ENCODE peak calls at places on chromosomes 4 and X, in nine cellular contexts. Y is right atrium auricular region, S is choroid plexus epithelial cell, N is psoas muscle, W is breast epithelium, I is vagina, E is transverse colon, M is PC-9, T is bronchial epithelial cell. K is an unnamed sample.

GRCh38 chrX:72002886-72003285 is 92.2 kb downstream of the NHSL2 start:
- DNase-seq in M (no peak), T (no peak), Y (no peak), I (peak), S (no peak), E (no peak), N (no peak), W (no peak), K (no peak)

GRCh38 chr4:61070269-61070668 is 129.9 kb upstream of the ADGRL3 start:
- DNase-seq in E (no peak), W (no peak), Y (no peak), S (no peak), T (peak), I (no peak), N (no peak), M (no peak), K (no peak)

GRCh38 chrX:102113367-102113766 is 12.1 kb upstream of the TCEAL2 start:
- DNase-seq in I (no peak), E (no peak), Y (no peak), M (no peak), T (no peak), S (no peak), W (no peak), N (no peak), K (no peak)

GRCh38 chr4:158285429-158286216 is 75.3 kb downstream of the TMEM144 start:
- DNase-seq in T (peak), I (no peak), M (no peak), S (no peak), E (no peak), N (no peak), Y (no peak), W (no peak), K (no peak)

GRCh38 chrX:108437354-108437753 is 868 bp downstream of the COL4A6 start:
- DNase-seq in M (no peak), T (no peak), N (no peak), Y (no peak), S (no peak), W (no peak), E (no peak), I (no peak), K (no peak)

GRCh38 chrX:30939928-30940327 is 50.9 kb upstream of the TAB3 start:
- DNase-seq in W (no peak), S (no peak), N (no peak), Y (no peak), E (peak), T (peak), M (no peak), I (no peak), K (no peak)

GRCh38 chr4:41360911-41361830 is 104.4 kb downstream of the UCHL1 start:
- DNase-seq in I (no peak), S (peak), T (peak), N (peak), W (no peak), M (peak), Y (peak), E (peak), K (no peak)

GRCh38 chr4:44438687-44439086 is 9.9 kb downstream of the KCTD8 start:
- DNase-seq in M (no peak), I (no peak), W (no peak), Y (no peak), T (no peak), E (no peak), N (no peak), S (no peak), K (no peak)

GRCh38 chrX:14347523-14347922 is 181.8 kb upstream of the GLRA2 start:
- DNase-seq in Y (no peak), W (no peak), I (no peak), E (no peak), M (no peak), S (no peak), T (no peak), N (no peak), K (no peak)

GRCh38 chr4:149203256-149204001 is 612.2 kb downstream of the IQCM start:
- DNase-seq in N (no peak), W (no peak), I (no peak), S (peak), T (peak), Y (no peak), M (no peak), E (no peak), K (peak)

GRCh38 chrX:111467896-111468295 is 43.5 kb upstream of the SERTM2 start:
- DNase-seq in Y (no peak), M (no peak), E (no peak), N (peak), I (no peak), T (no peak), W (no peak), S (no peak), K (no peak)

GRCh38 chr4:3355266-3355748 is 62.5 kb downstream of the RGS12 start:
- DNase-seq in T (no peak), S (no peak), I (no peak), N (no peak), E (no peak), M (no peak), Y (peak), W (peak), K (no peak)

GRCh38 chrX:20829665-20830481 is 544.3 kb upstream of the CNKSR2 start:
- DNase-seq in E (no peak), T (peak), W (no peak), I (no peak), Y (no peak), N (no peak), S (peak), M (no peak), K (no peak)

GRCh38 chr4:41216294-41217019 is 2.1 kb upstream of the APBB2 start:
- DNase-seq in E (peak), N (peak), I (no peak), T (peak), M (peak), Y (no peak), S (peak), W (peak), K (peak)

GRCh38 chr4:878796-879729 is 53.1 kb downstream of the GAK start:
- DNase-seq in I (no peak), T (no peak), M (no peak), E (no peak), W (no peak), Y (no peak), S (no peak), N (no peak), K (no peak)

GRCh38 chrX:20519077-20519617 is 252.4 kb upstream of the RPS6KA3 start:
- DNase-seq in S (no peak), E (no peak), Y (no peak), T (peak), I (no peak), W (no peak), M (no peak), N (no peak), K (no peak)

GRCh38 chr4:154591890-154592289 is 1.3 kb upstream of the FGA start:
- DNase-seq in N (no peak), M (no peak), E (no peak), Y (no peak), W (no peak), I (no peak), T (no peak), S (no peak), K (no peak)

GRCh38 chrX:119870626-119871131 is 854 bp downstream of the RNF113A start:
- DNase-seq in N (no peak), S (no peak), E (peak), M (peak), Y (no peak), W (no peak), T (no peak), I (no peak), K (peak)

GRCh38 chrX:132393992-132394391 is 94.8 kb downstream of the MBNL3 start:
- DNase-seq in Y (no peak), T (no peak), I (no peak), M (no peak), N (no peak), W (no peak), E (no peak), S (no peak), K (no peak)

DNA sequence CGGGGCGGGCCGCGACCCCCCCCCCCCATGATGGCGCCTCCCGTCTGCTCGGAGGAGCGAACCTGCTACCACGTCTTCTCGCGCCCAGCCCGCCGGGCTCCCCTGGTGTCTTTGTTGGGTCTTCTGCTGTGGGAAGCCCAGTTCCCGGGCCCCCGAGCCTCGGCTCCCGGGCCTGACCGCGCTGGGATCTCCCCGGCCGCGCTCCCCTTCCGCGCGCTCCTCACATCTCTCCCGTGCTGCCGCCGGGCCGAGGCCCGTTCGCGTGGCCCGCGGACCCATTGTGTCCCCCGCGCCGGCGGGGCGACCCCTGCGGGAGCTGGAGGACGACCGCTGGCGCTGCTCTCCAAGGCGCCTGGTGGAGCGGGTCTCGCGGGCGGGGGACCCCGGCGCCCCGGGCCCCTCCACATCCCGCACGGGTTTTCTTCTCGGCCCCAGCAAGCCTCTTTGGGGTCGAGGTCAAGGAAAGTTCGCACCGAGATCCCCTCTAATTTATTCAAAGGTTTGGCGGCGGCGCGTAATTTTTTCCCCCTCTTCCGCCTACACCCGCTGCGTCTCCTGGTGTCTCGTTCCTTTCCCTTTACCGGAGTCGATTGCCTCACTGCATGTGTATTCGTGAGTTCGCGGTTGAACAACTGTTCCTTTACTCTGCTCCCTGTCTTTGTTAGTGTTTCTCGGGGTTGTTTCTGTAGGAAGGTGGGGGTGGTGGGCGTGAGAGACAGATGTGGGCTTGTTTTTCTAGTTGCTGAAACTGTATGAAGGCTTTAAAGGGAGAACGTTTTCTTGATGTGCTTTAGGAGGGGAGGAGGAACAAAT is 762 bp downstream of the SMAD1 start:
- DNase-seq in N (peak), W (peak), I (no peak), T (peak), Y (peak), M (peak), S (peak), E (peak), K (peak)
- TF ChIP-seq CTCF in N (no peak), W (no peak), I (no peak), T (no peak), Y (no peak), M (no peak), S (no peak), E (no peak), K (no peak)

GRCh38 chr4:88297725-88298453 is 13.5 kb upstream of the PPM1K start:
- DNase-seq in M (no peak), N (no peak), Y (no peak), I (no peak), E (no peak), T (no peak), W (no peak), S (no peak), K (no peak)

GRCh38 chr4:88296413-88297052 is 12.2 kb upstream of the PPM1K start:
- DNase-seq in M (no peak), S (no peak), Y (no peak), T (no peak), I (no peak), N (no peak), W (no peak), E (no peak), K (no peak)

GRCh38 chr4:88295656-88296055 is 11.3 kb upstream of the PPM1K start:
- DNase-seq in W (no peak), S (no peak), T (no peak), Y (no peak), M (no peak), E (no peak), N (no peak), I (no peak), K (no peak)

GRCh38 chr4:88297131-88297530 is 12.8 kb upstream of the PPM1K start:
- DNase-seq in W (no peak), S (no peak), E (no peak), I (no peak), T (no peak), N (no peak), Y (no peak), M (no peak), K (no peak)
- TF ChIP-seq CTCF in W (no peak), S (no peak), E (no peak), I (no peak), T (no peak), N (no peak), Y (no peak), M (no peak), K (no peak)

GRCh38 chrX:148577711-148578110 is 77.3 kb downstream of the AFF2 start:
- DNase-seq in W (no peak), T (no peak), E (no peak), I (no peak), S (no peak), N (no peak), M (no peak), Y (no peak), K (no peak)

GRCh38 chrX:148568763-148569162 is 68.3 kb downstream of the AFF2 start:
- DNase-seq in I (no peak), Y (no peak), E (no peak), M (no peak), N (no peak), T (no peak), S (no peak), W (no peak), K (no peak)

GRCh38 chrX:148572332-148572731 is 71.9 kb downstream of the AFF2 start:
- DNase-seq in N (no peak), S (no peak), Y (no peak), W (no peak), T (peak), E (no peak), I (no peak), M (no peak), K (no peak)

GRCh38 chrX:148574247-148574973 is 74.0 kb downstream of the AFF2 start:
- DNase-seq in S (no peak), Y (no peak), E (no peak), T (peak), N (no peak), I (no peak), W (no peak), M (no peak), K (no peak)

GRCh38 chrX:148573119-148573518 is 72.7 kb downstream of the AFF2 start:
- DNase-seq in S (no peak), M (no peak), T (no peak), N (no peak), I (no peak), W (no peak), E (no peak), Y (no peak), K (no peak)
- TF ChIP-seq CTCF in S (no peak), M (no peak), T (no peak), N (no peak), I (no peak), W (no peak), E (no peak), Y (no peak), K (no peak)

GRCh38 chrX:10506781-10507180 is 113.6 kb downstream of the MID1 start:
- DNase-seq in E (no peak), N (no peak), I (no peak), M (no peak), W (no peak), T (no peak), S (no peak), Y (no peak), K (no peak)

GRCh38 chrX:10505726-10506125 is 114.7 kb downstream of the MID1 start:
- DNase-seq in M (no peak), S (no peak), T (no peak), W (no peak), I (no peak), Y (no peak), N (no peak), E (no peak), K (no peak)

GRCh38 chrX:10501606-10502005 is 118.8 kb downstream of the MID1 start:
- DNase-seq in S (no peak), W (no peak), E (no peak), T (no peak), Y (no peak), I (no peak), M (no peak), N (no peak), K (no peak)

GRCh38 chrX:10507181-10507580 is 113.2 kb downstream of the MID1 start:
- DNase-seq in Y (no peak), T (no peak), I (no peak), M (no peak), E (no peak), S (peak), W (peak), N (no peak), K (no peak)

GRCh38 chrX:10502961-10503360 is 117.4 kb downstream of the MID1 start:
- DNase-seq in M (no peak), N (no peak), E (no peak), T (no peak), Y (no peak), S (no peak), W (no peak), I (no peak), K (no peak)
- TF ChIP-seq CTCF in M (no peak), N (no peak), E (no peak), T (no peak), Y (no peak), S (no peak), W (no peak), I (no peak), K (no peak)

DNA sequence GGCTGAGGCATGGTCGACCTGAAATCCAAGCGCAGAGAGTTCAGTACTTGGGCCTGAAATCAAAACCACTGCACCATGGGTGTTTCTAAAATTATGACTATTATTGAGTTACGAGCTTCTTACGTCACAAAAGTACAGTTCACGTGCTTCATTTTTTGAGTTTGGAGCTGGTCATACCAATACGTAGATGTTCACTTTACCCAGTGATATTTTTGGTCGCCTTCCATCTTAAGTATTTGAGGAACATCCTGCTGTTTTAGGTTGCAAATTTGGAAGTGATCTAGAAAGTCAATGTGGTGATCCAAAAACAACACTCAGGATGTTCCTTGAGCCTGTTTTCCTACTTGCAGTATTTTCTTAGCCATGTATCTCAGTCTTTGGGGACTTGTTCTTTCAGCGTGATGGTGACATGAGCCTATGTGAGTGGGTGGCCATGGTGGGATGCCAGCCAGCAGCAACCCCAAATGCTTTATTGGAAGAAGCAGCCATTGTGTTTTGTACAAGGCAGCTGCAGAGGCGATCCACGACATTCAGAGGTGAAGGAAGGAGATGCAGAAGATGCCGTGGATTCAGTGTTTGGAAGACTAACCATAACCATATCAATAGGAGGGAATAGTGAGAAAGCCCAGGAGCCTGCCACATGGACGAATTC is 28.7 kb downstream of the LDB2 start:
- DNase-seq in N (no peak), W (no peak), I (no peak), M (no peak), E (no peak), T (no peak), S (no peak), Y (no peak), K (no peak)
- TF ChIP-seq CTCF in N (no peak), W (no peak), I (no peak), M (no peak), E (no peak), T (no peak), S (no peak), Y (no peak), K (no peak)

DNA sequence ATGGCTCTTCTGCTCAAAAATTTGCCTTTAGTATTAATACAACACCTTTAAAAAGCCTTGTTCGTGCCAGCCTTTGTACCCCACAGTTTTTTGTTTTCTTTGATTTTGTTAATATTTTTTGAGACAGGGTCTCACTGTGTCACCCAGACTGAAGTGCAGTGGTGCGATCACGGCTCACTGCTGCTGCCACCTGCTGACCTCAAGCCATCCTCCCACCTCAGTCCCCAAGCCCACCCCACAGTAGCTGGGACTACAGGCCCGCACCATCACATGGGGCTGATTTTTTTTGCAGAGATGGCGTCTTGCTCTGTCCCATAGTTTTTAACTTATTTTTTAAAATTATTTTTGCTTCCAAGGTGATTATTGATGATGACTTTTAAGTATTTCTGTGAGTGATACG is 134.0 kb downstream of the HTR2C start:
- DNase-seq in W (no peak), S (peak), E (no peak), N (no peak), Y (no peak), I (no peak), M (no peak), T (no peak), K (no peak)
- TF ChIP-seq CTCF in W (no peak), S (peak), E (no peak), N (no peak), Y (no peak), I (no peak), M (peak), T (no peak), K (peak)

GRCh38 chrX:427812-428725 is 41.4 kb upstream of the PPP2R3B start:
- DNase-seq in I (no peak), W (no peak), S (peak), T (no peak), N (peak), M (no peak), Y (no peak), E (no peak), K (peak)
- TF ChIP-seq CTCF in I (no peak), W (no peak), S (peak), T (no peak), N (no peak), M (no peak), Y (no peak), E (no peak), K (peak)

DNA sequence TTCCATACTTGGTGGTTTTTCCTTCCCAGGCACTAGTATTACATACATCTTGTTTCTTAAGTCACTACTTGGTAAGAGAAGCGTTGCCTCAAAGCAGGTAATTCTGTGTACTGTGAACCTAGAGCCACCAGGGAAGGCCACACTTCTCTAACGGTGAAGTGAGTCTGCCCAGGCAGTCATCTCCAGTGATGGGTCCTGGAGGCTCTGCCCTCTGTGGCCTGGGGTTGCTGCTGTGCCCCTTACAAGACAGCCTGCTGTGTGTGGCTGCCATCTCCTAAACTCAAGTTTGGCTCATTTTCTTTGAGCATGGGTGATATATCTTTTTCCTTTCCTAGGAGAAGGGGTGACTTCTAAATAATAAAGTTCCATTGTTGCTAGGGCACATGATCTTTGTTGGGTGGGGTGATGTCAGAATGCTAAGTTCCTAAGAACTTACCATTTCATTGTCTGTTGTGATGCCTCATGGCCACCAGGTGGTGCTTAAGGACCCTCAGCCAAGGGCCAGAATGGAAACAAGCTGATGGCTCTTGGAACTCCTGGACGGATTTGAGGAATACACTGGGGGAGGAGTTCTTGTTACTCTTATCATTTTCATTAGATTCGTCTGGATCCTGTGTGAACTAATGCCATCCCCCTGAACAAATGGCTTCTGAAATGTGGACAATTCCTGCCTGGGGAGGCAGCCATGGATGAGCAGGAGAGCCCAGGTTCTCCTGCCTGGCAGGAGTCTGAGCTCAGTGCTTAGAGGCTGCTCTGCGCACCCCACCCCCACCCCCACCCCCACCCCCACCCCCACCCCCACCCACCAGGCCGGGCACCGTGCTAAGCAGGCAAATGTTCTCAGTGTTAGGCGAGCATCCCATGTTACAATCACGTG is 41.1 kb upstream of the WDR1 start:
- DNase-seq in M (peak), I (no peak), E (peak), S (peak), Y (peak), T (peak), N (no peak), W (peak), K (peak)
- TF ChIP-seq CTCF in M (peak), I (peak), E (peak), S (peak), Y (peak), T (peak), N (peak), W (peak), K (peak)

GRCh38 chrX:82219129-82219528 is 1017.2 kb downstream of the SH3BGRL start:
- DNase-seq in T (no peak), N (no peak), I (no peak), W (no peak), S (no peak), Y (no peak), M (no peak), E (no peak), K (no peak)

GRCh38 chrX:82218361-82218760 is 1016.5 kb downstream of the SH3BGRL start:
- DNase-seq in W (no peak), I (no peak), E (no peak), T (peak), M (peak), S (peak), Y (no peak), N (no peak), K (no peak)
- TF ChIP-seq CTCF in W (peak), I (no peak), E (peak), T (peak), M (peak), S (no peak), Y (no peak), N (peak), K (peak)